ENCODE peak calls at places on chromosome 2, in seven cellular contexts. R, L, Z, M, F, Y and X are unnamed samples.

GRCh38 chr2:67839242-67839641 is 223.6 kb downstream of the C1D start:
- DNase-seq in M (no peak), F (no peak), Y (no peak), Z (no peak), R (no peak), L (no peak), X (no peak)

GRCh38 chr2:240917009-240917683 is 11.0 kb downstream of the CROCC2 start:
- DNase-seq in Z (peak; percentile 27), M (peak; percentile 25), F (no peak), L (peak; percentile 38), R (no peak), Y (peak; percentile 47), X (peak; percentile 1)

GRCh38 chr2:112541315-112542122 is 746 bp upstream of the POLR1B start:
- DNase-seq in Y (peak; percentile 91), Z (no peak), R (no peak), F (peak; percentile 0), L (peak; percentile 76), M (peak; percentile 78), X (peak; percentile 57)

GRCh38 chr2:213119061-213119809 is 32.2 kb downstream of the IKZF2 start:
- DNase-seq in L (no peak), Y (no peak), F (no peak), Z (no peak), M (no peak), R (peak; percentile 93), X (no peak)

GRCh38 chr2:75155115-75155514 is 44.2 kb downstream of the TACR1 start:
- DNase-seq in L (no peak), R (no peak), Z (no peak), Y (no peak), F (no peak), M (no peak), X (no peak)

GRCh38 chr2:180255981-180256380 is 248.9 kb upstream of the CWC22 start:
- DNase-seq in L (no peak), Y (no peak), Z (no peak), F (no peak), M (no peak), R (no peak), X (no peak)

GRCh38 chr2:168687314-168687713 is 115.1 kb upstream of the NOSTRIN start:
- DNase-seq in M (no peak), F (no peak), Z (no peak), Y (peak; percentile 48), L (no peak), R (no peak), X (no peak)

GRCh38 chr2:146874260-146874658 is 970.6 kb upstream of the ACVR2A start:
- DNase-seq in R (peak; percentile 90), L (peak; percentile 11), M (no peak), Z (peak; percentile 47), Y (no peak), F (no peak), X (no peak)

DNA sequence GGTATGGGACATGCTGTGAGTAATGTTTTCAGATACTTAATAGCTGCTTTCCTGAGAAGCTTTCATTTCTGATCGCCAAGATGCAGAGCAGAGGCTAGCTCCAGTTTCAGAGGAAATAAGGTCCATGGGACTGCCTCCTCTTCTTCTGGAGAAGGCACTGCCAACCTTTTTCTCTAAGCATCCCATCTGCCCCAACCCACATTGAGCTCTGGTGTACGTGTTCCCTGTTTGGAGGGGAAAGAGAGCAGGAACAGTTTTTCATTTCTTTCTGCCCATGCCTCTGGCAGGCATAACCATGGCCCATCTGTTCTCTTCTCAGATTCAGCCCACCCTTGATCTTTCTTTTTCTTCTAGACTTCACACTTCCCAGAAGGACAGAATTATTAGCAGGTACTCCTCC is 1110.4 kb upstream of the KLHL29 start:
- DNase-seq in F (no peak), Z (no peak), L (no peak), M (no peak), Y (no peak), R (no peak), X (no peak)
- H3K9me3 ChIP-seq in F (peaks cover 8% of the 10 kb centered on the region), Z (no peaks in the 10 kb centered on the region), L (no peaks in the 10 kb centered on the region), M (no peaks in the 10 kb centered on the region), Y (peaks cover 13% of the 10 kb centered on the region), R (peaks cover 3% of the 10 kb centered on the region), X (no peaks in the 10 kb centered on the region)

GRCh38 chr2:5854797-5855196 is 162.6 kb downstream of the SOX11 start:
- DNase-seq in Z (no peak), M (no peak), R (no peak), Y (no peak), F (no peak), L (no peak), X (no peak)

GRCh38 chr2:5845798-5846197 is 153.6 kb downstream of the SOX11 start:
- DNase-seq in M (no peak), R (no peak), Y (peak; percentile 54), L (no peak), Z (no peak), F (no peak), X (no peak)

GRCh38 chr2:5846881-5847280 is 154.7 kb downstream of the SOX11 start:
- DNase-seq in M (no peak), R (no peak), F (no peak), L (no peak), Y (no peak), Z (no peak), X (no peak)

GRCh38 chr2:5849596-5849995 is 157.4 kb downstream of the SOX11 start:
- DNase-seq in Z (no peak), R (no peak), M (no peak), L (no peak), Y (no peak), F (no peak), X (no peak)
- H3K9me3 ChIP-seq in Z (no peaks in the 10 kb centered on the region), R (peaks cover 31% of the 10 kb centered on the region), M (no peaks in the 10 kb centered on the region), L (no peaks in the 10 kb centered on the region), Y (no peaks in the 10 kb centered on the region), F (no peaks in the 10 kb centered on the region), X (no peaks in the 10 kb centered on the region)

GRCh38 chr2:129369437-129369836 is 610.0 kb upstream of the RAB6C start:
- DNase-seq in Z (no peak), L (no peak), R (no peak), M (no peak), F (no peak), Y (no peak), X (no peak)
- H3K9me3 ChIP-seq in Z (no peaks in the 10 kb centered on the region), L (no peaks in the 10 kb centered on the region), R (peaks cover 6% of the 10 kb centered on the region), M (no peaks in the 10 kb centered on the region), F (no peaks in the 10 kb centered on the region), Y (no peaks in the 10 kb centered on the region), X (no peaks in the 10 kb centered on the region)

GRCh38 chr2:196130039-196130825 is 41.1 kb downstream of the STK17B start:
- DNase-seq in F (no peak), L (no peak), Y (peak; percentile 56), M (no peak), Z (no peak), R (no peak), X (no peak)
- H3K9me3 ChIP-seq in F (peaks cover 10% of the 10 kb centered on the region), L (peaks cover 23% of the 10 kb centered on the region), Y (peaks cover 72% of the 10 kb centered on the region), M (peaks cover 28% of the 10 kb centered on the region), Z (no peaks in the 10 kb centered on the region), R (peaks cover 13% of the 10 kb centered on the region), X (peaks cover 3% of the 10 kb centered on the region)

DNA sequence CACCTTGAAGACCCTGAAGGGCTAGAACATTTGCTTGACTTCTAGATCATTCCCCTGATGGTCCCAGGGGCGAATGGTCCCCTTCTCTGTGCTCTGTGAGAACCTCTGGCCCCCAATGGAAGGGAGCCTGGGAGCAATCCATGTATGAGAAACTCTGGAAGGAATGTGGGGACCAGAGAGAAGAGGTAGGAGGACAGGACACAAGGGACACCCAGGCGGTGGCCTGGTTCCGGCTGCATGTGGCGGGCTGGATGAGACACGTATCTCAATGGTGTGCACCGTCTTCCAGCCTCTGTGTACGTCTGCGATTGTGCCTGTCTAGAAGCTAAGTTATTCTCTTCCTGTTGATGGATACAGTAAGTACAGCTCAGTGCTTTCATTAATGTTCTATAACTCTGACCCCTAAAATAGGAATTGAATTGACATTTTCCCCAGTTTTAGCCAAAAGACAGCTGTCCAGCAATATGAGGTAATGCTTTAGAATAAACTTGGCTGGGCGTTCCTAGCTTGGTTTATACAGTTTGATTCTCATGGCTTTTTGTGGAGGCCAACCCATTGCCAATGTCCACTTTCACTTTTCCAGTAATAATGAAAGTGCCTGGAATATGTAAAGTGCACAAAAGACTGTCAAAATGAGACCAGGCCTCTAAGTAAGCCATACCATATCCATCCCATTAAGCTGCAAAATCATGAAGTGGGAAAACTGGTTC is 30.1 kb upstream of the COPS8 start:
- DNase-seq in Z (no peak), M (no peak), Y (no peak), L (no peak), F (no peak), R (no peak), X (no peak)
- H3K9me3 ChIP-seq in Z (no peaks in the 10 kb centered on the region), M (no peaks in the 10 kb centered on the region), Y (no peaks in the 10 kb centered on the region), L (no peaks in the 10 kb centered on the region), F (no peaks in the 10 kb centered on the region), R (no peaks in the 10 kb centered on the region), X (no peaks in the 10 kb centered on the region)